ENCODE peak calls at places on chromosomes 2 and 18, in five cellular contexts. O is Daoy; V is RWPE1; C is Ammon's horn; W is stimulated activated CD4-positive, alpha-beta T cell treated with anti-CD3 and anti-CD28 coated beads, Interleukin-4, amount 100 ng/mL, for 4 hours. P is an unnamed sample.

GRCh38 chr2:223500690-223501089 is 101.5 kb downstream of the SCG2 start:
- DNase-seq in O (no peak), V (no peak), C (no peak), W (no peak), P (no peak)

GRCh38 chr2:149908731-149909690 is 321.4 kb upstream of the MMADHC start:
- DNase-seq in O (peak; percentile 11), V (no peak), C (no peak), W (no peak), P (no peak)

GRCh38 chr2:16487686-16488085 is 177.9 kb downstream of the CYRIA start:
- DNase-seq in O (peak; percentile 54), V (peak; percentile 25), C (peak; percentile 71), W (no peak), P (no peak)

GRCh38 chr2:219087371-219087770 is 26.6 kb upstream of the IHH start:
- DNase-seq in O (no peak), V (no peak), C (no peak), W (no peak), P (no peak)

GRCh38 chr18:25830787-25831186 is 259.6 kb downstream of the SS18 start:
- DNase-seq in O (no peak), V (no peak), C (no peak), W (no peak), P (peak; percentile 65)

GRCh38 chr18:34977787-34978532 is 63.3 kb upstream of the MAPRE2 start:
- DNase-seq in O (peak; percentile 47), V (no peak), C (peak; percentile 60), W (peak; percentile 29), P (peak; percentile 74)

GRCh38 chr2:43068730-43069517 is 157.5 kb downstream of the ZFP36L2 start:
- DNase-seq in O (peak; percentile 68), V (no peak), C (no peak), W (no peak), P (no peak)

GRCh38 chr2:206915136-206915535 is 24.2 kb upstream of the CPO start:
- DNase-seq in O (peak; percentile 92), V (peak; percentile 32), C (no peak), W (no peak), P (no peak)

GRCh38 chr2:200219400-200220113 is 86.9 kb upstream of the SPATS2L start:
- DNase-seq in O (no peak), V (no peak), C (no peak), W (no peak), P (no peak)

GRCh38 chr2:929965-930364 is 20.7 kb upstream of the SNTG2 start:
- DNase-seq in O (no peak), V (no peak), C (no peak), W (no peak), P (no peak)

GRCh38 chr2:95289251-95289650 is 7.9 kb upstream of the KCNIP3 start:
- DNase-seq in O (no peak), V (no peak), C (no peak), W (no peak), P (no peak)

GRCh38 chr2:69790601-69790959 is 38.9 kb upstream of the GMCL1 start:
- DNase-seq in O (no peak), V (no peak), C (no peak), W (no peak), P (no peak)

GRCh38 chr2:48205137-48205798 is 299.0 kb upstream of the FBXO11 start:
- DNase-seq in O (no peak), V (no peak), C (peak; percentile 97), W (no peak), P (no peak)

GRCh38 chr2:173226899-173227692 is 127.6 kb upstream of the CDCA7 start:
- DNase-seq in O (no peak), V (no peak), C (no peak), W (no peak), P (no peak)

GRCh38 chr2:191866675-191867506 is 20.0 kb upstream of the CAVIN2 start:
- DNase-seq in O (peak; percentile 68), V (peak; percentile 88), C (no peak), W (no peak), P (no peak)

P was measured in ascending aorta.